ENCODE peak calls at places on chromosome 22, in ten cellular contexts. H is heart left ventricle; M is fibroblast of lung; K is stomach; Q is IMR-90; U is ovary; Z is CD8-positive, alpha-beta T cell; O is A549; V is H9; A is aorta. I is an unnamed sample.

GRCh38 chr22:44427506-44428470 is 70.2 kb downstream of the RTL6 start:
- DNase-seq in H (no peak), M (no peak), K (no peak), Q (no peak), U (no peak), Z (no peak), O (no peak), V (no peak), A (no peak), I (no peak)

GRCh38 chr22:49942565-49943404 is 17.8 kb upstream of the PIM3 start:
- DNase-seq in H (no peak), M (no peak), K (no peak), Q (no peak), U (no peak), Z (no peak), O (peak; percentile 51), V (peak; percentile 43), A (no peak), I (no peak)

GRCh38 chr22:23742505-23743264 is 8.2 kb downstream of the ZNF70 start:
- DNase-seq in H (peak; percentile 64), M (no peak), K (no peak), Q (no peak), U (no peak), Z (no peak), O (no peak), V (no peak), A (no peak), I (no peak)

GRCh38 chr22:45216133-45217003 is 24.3 kb downstream of the KIAA0930 start:
- DNase-seq in H (peak; percentile 23), M (peak; percentile 91), K (no peak), Q (peak; percentile 98), U (no peak), Z (no peak), O (no peak), V (peak; percentile 64), A (peak; percentile 32), I (no peak)

GRCh38 chr22:24758164-24758799 is 16.2 kb downstream of the PIWIL3 start:
- DNase-seq in H (peak; percentile 41), M (peak; percentile 71), K (peak; percentile 63), Q (peak; percentile 60), U (peak; percentile 49), Z (peak; percentile 36), O (peak; percentile 40), V (no peak), A (no peak), I (peak; percentile 60)

GRCh38 chr22:46066691-46067090 is 83.6 kb upstream of the PPARA start:
- DNase-seq in H (peak; percentile 29), M (no peak), K (peak; percentile 44), Q (no peak), U (no peak), Z (no peak), O (no peak), V (no peak), A (peak; percentile 26), I (peak; percentile 22)

GRCh38 chr22:44225091-44225689 is 44.5 kb downstream of the PARVG start:
- DNase-seq in H (no peak), M (no peak), K (no peak), Q (no peak), U (no peak), Z (no peak), O (no peak), V (no peak), A (no peak), I (no peak)

GRCh38 chr22:29541845-29542244 is 11.7 kb downstream of the THOC5 start:
- DNase-seq in H (no peak), M (no peak), K (no peak), Q (no peak), U (no peak), Z (no peak), O (no peak), V (no peak), A (no peak), I (no peak)

GRCh38 chr22:49237279-49237678 is 590.4 kb downstream of the BRD1 start:
- DNase-seq in H (no peak), M (no peak), K (no peak), Q (no peak), U (no peak), Z (no peak), O (no peak), V (peak; percentile 0), A (no peak), I (no peak)

GRCh38 chr22:44431256-44431655 is 66.8 kb downstream of the RTL6 start:
- DNase-seq in H (no peak), M (no peak), K (no peak), Q (no peak), U (no peak), Z (no peak), O (no peak), V (no peak), A (no peak), I (no peak)

GRCh38 chr22:29704528-29705285 is 15.1 kb upstream of the CABP7 start:
- DNase-seq in H (no peak), M (peak; percentile 68), K (peak; percentile 46), Q (peak; percentile 76), U (no peak), Z (no peak), O (peak; percentile 43), V (no peak), A (no peak), I (no peak)

GRCh38 chr22:29166180-29166579 is 39.5 kb upstream of the EMID1 start:
- DNase-seq in H (no peak), M (no peak), K (no peak), Q (no peak), U (no peak), Z (no peak), O (no peak), V (no peak), A (no peak), I (no peak)

GRCh38 chr22:20972014-20972797 is 5.2 kb downstream of the AIFM3 start:
- DNase-seq in H (no peak), M (no peak), K (no peak), Q (no peak), U (no peak), Z (no peak), O (no peak), V (no peak), A (no peak), I (no peak)

GRCh38 chr22:39349967-39350802 is at the start of gene SYNGR1:
- DNase-seq in H (no peak), M (no peak), K (peak; percentile 26), Q (no peak), U (peak; percentile 63), Z (no peak), O (no peak), V (no peak), A (no peak), I (no peak)
- H3K27ac ChIP-seq in H (peak within 1 kb of the TSS; percentile 62), M (no peak within 1 kb of the TSS), K (peak within 1 kb of the TSS; percentile 77), Q (peak within 1 kb of the TSS; percentile 54), U (peak within 1 kb of the TSS; percentile 88), Z (peak within 1 kb of the TSS; percentile 51), O (peak within 1 kb of the TSS; percentile 75), V (no peak within 1 kb of the TSS), A (no peak within 1 kb of the TSS), I (peak within 1 kb of the TSS; percentile 22)

DNA sequence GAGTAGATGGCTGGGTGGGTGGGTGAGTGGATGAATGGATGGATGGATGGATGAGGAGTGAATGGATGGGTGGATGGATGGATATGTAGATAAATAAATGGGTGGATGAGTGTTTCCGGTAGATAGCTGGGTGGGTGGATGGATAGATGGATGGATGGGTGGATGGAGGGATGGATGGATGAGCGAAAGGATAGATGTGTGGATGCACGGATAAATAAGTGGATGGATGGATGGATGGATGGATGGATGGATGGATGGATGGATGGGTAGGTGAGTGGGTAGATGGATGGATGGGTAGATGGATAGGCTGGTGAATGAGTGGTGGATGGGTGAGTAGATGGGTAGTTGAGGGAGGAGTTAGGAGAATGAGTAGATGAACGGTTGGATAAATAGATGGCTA is 349.3 kb downstream of the MN1 start:
- DNase-seq in H (no peak), M (no peak), K (no peak), Q (no peak), U (no peak), Z (no peak), O (no peak), V (no peak), A (no peak), I (no peak)
- H3K4me1 ChIP-seq in H (no peaks in the 10 kb centered on the region), M (peaks cover 6% of the 10 kb centered on the region), K (no peaks in the 10 kb centered on the region), Q (peaks cover 6% of the 10 kb centered on the region), U (no peaks in the 10 kb centered on the region), Z (no peaks in the 10 kb centered on the region), O (peaks cover 10% of the 10 kb centered on the region), V (no peaks in the 10 kb centered on the region), A (no peaks in the 10 kb centered on the region), I (no peaks in the 10 kb centered on the region)

GRCh38 chr22:38432264-38432663 is 22.7 kb downstream of the KCNJ4 start:
- DNase-seq in H (no peak), M (no peak), K (no peak), Q (no peak), U (no peak), Z (no peak), O (no peak), V (no peak), A (no peak), I (no peak)

GRCh38 chr22:38433871-38434270 is 21.1 kb downstream of the KCNJ4 start:
- DNase-seq in H (no peak), M (no peak), K (no peak), Q (no peak), U (no peak), Z (no peak), O (no peak), V (no peak), A (no peak), I (no peak)

GRCh38 chr22:38429460-38430128 is 25.4 kb downstream of the KCNJ4 start:
- DNase-seq in H (no peak), M (peak; percentile 25), K (no peak), Q (peak; percentile 13), U (no peak), Z (no peak), O (no peak), V (peak; percentile 20), A (no peak), I (no peak)

GRCh38 chr22:38428714-38429113 is 26.3 kb downstream of the KCNJ4 start:
- DNase-seq in H (no peak), M (no peak), K (no peak), Q (no peak), U (no peak), Z (no peak), O (no peak), V (no peak), A (no peak), I (no peak)

GRCh38 chr22:38431266-38432010 is 23.6 kb downstream of the KCNJ4 start:
- DNase-seq in H (no peak), M (no peak), K (no peak), Q (no peak), U (no peak), Z (no peak), O (no peak), V (peak; percentile 34), A (no peak), I (no peak)
- H3K27ac ChIP-seq in H (peak overlapping the region; percentile 75), M (no peak overlapping the region), K (no peak overlapping the region), Q (no peak overlapping the region), U (no peak overlapping the region), Z (no peak overlapping the region), O (no peak overlapping the region), V (no peak overlapping the region), A (no peak overlapping the region), I (no peak overlapping the region)

DNA sequence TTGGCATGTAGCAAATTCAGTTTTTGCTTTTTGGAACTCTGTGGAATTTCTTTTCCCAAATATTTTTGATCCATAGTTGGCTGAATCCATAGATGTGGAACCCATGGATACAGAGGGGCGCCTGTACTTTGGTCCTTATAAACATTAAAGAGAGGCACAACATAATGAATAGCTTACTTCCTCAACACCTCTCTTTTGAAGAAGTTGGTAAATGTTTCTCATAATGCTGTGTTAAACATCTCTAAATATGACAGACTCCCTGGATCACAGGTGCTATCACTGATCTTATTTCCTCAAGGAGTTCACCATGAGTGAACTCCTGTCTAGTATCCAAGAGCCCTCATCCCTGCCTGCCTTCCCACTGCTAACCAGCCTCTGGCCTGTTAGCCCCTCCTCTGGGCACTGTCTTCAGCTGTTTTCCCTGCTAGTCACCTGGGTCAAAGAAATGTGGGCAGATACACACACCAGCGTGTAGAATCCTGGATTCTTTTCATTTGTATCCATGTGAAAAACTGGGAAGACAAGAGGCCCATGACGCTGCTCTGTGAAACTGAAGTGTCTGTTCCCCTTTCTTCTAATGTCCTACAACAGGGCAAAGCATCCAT is 63.7 kb downstream of the HIRA start:
- DNase-seq in H (no peak), M (no peak), K (no peak), Q (no peak), U (no peak), Z (no peak), O (no peak), V (no peak), A (no peak), I (no peak)
- H3K4me1 ChIP-seq in H (no peaks in the 10 kb centered on the region), M (no peaks in the 10 kb centered on the region), K (no peaks in the 10 kb centered on the region), Q (no peaks in the 10 kb centered on the region), U (no peaks in the 10 kb centered on the region), Z (no peaks in the 10 kb centered on the region), O (no peaks in the 10 kb centered on the region), V (no peaks in the 10 kb centered on the region), A (no peaks in the 10 kb centered on the region), I (no peaks in the 10 kb centered on the region)